ENCODE peak calls at places on chromosomes 3 and 15, in four cellular contexts. One of them, this sample, is unnamed.

GRCh38 chr3:94336076-94336741 is 273.3 kb downstream of the NSUN3 start:
- DNase-seq in dorsolateral prefrontal cortex: no peak
- DNase-seq in GM23338: peak; percentile 83
- DNase-seq in lower leg skin: no peak
- DNase-seq in this sample: peak; percentile 76

GRCh38 chr3:25033407-25034029 is 394.5 kb upstream of the RARB start:
- DNase-seq in lower leg skin: no peak
- DNase-seq in GM23338: peak; percentile 93
- DNase-seq in dorsolateral prefrontal cortex: no peak
- DNase-seq in this sample: no peak

GRCh38 chr3:23537006-23537620 is 268.6 kb upstream of the UBE2E1 start:
- DNase-seq in lower leg skin: no peak
- DNase-seq in GM23338: peak; percentile 58
- DNase-seq in dorsolateral prefrontal cortex: no peak
- DNase-seq in this sample: no peak

GRCh38 chr15:64162478-64162868 is 349 bp downstream of the PPIB start:
- DNase-seq in lower leg skin: no peak
- DNase-seq in GM23338: no peak
- DNase-seq in dorsolateral prefrontal cortex: no peak
- DNase-seq in this sample: no peak

GRCh38 chr3:105359098-105359762 is 7.5 kb upstream of the ALCAM start:
- DNase-seq in dorsolateral prefrontal cortex: no peak
- DNase-seq in lower leg skin: no peak
- DNase-seq in GM23338: no peak
- DNase-seq in this sample: peak; percentile 79

GRCh38 chr3:42778644-42779043 is 5.6 kb upstream of the CCDC13 start:
- DNase-seq in GM23338: no peak
- DNase-seq in lower leg skin: no peak
- DNase-seq in dorsolateral prefrontal cortex: no peak
- DNase-seq in this sample: peak; percentile 38

GRCh38 chr15:76285241-76285825 is 25.9 kb downstream of the ETFA start:
- DNase-seq in dorsolateral prefrontal cortex: no peak
- DNase-seq in GM23338: peak; percentile 18
- DNase-seq in lower leg skin: no peak
- DNase-seq in this sample: no peak

GRCh38 chr3:21954709-21955108 is 203.7 kb upstream of the ZNF385D start:
- DNase-seq in dorsolateral prefrontal cortex: no peak
- DNase-seq in lower leg skin: no peak
- DNase-seq in GM23338: no peak
- DNase-seq in this sample: peak; percentile 78

GRCh38 chr3:159765860-159766294 is 222.8 kb upstream of the IL12A start:
- DNase-seq in GM23338: no peak
- DNase-seq in lower leg skin: no peak
- DNase-seq in dorsolateral prefrontal cortex: no peak
- DNase-seq in this sample: no peak

GRCh38 chr15:36175781-36176211 is 403.6 kb upstream of the CDIN1 start:
- DNase-seq in lower leg skin: no peak
- DNase-seq in dorsolateral prefrontal cortex: peak; percentile 75
- DNase-seq in GM23338: no peak
- DNase-seq in this sample: no peak

GRCh38 chr3:51024765-51025681 is 350.3 kb downstream of the DOCK3 start:
- DNase-seq in dorsolateral prefrontal cortex: no peak
- DNase-seq in lower leg skin: no peak
- DNase-seq in GM23338: peak; percentile 3
- DNase-seq in this sample: no peak

DNA sequence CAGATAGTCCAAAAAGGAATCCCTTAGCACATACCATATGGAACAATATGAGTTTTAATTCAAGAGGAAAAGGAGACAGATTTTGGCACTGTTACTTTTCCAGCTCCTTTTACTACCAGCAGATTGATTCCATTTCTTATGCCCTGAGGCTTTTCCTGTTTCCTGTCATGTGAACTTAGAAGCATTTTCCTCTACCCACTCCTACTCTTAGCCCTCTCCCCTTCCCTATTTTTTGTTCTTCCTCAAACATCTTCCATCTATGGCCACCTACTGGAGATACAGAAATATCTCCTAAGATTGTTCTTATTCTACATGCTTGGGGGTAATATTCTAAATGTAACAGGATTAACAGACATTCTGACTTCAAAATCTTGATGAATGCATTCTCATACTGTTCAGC is 207.8 kb downstream of the CHST2 start:
- DNase-seq in dorsolateral prefrontal cortex: no peak
- DNase-seq in lower leg skin: no peak
- DNase-seq in GM23338: no peak
- DNase-seq in this sample: no peak
- TF ChIP-seq CTCF in dorsolateral prefrontal cortex: no peak
- TF ChIP-seq CTCF in lower leg skin: no peak
- TF ChIP-seq CTCF in GM23338: no peak
- TF ChIP-seq CTCF in this sample: peak; percentile 21

DNA sequence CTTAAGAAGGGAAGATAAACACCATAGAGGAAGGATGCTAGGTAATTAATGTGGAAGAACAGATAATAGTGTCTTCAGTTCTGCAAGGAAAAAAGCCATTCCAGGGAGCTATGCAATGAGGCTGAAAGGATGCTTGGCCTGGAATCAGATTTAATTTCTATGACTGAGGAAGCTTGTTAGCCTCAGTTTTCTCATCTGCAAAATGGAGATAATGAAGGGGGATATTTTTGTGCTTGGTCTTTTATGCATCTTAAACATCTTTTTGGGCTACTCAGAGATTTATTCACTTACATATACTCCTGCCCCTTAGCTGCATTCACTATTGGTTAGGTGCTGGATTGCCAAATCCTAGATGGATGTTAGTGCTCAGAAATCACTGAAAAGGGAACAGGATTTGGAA is 16.7 kb downstream of the DNAJB11 start:
- DNase-seq in lower leg skin: no peak
- DNase-seq in dorsolateral prefrontal cortex: no peak
- DNase-seq in GM23338: no peak
- DNase-seq in this sample: no peak
- H3K4me3 ChIP-seq in lower leg skin: no peak overlapping the region
- H3K4me3 ChIP-seq in dorsolateral prefrontal cortex: no peak overlapping the region
- H3K4me3 ChIP-seq in GM23338: no peak overlapping the region
- H3K4me3 ChIP-seq in this sample: no peak overlapping the region

GRCh38 chr3:62632510-62633294 is 242.5 kb downstream of the CADPS start:
- DNase-seq in dorsolateral prefrontal cortex: no peak
- DNase-seq in GM23338: peak; percentile 37
- DNase-seq in lower leg skin: no peak
- DNase-seq in this sample: no peak
- TF ChIP-seq CTCF in dorsolateral prefrontal cortex: no peak
- TF ChIP-seq CTCF in GM23338: peak; percentile 59
- TF ChIP-seq CTCF in lower leg skin: no peak
- TF ChIP-seq CTCF in this sample: no peak

DNA sequence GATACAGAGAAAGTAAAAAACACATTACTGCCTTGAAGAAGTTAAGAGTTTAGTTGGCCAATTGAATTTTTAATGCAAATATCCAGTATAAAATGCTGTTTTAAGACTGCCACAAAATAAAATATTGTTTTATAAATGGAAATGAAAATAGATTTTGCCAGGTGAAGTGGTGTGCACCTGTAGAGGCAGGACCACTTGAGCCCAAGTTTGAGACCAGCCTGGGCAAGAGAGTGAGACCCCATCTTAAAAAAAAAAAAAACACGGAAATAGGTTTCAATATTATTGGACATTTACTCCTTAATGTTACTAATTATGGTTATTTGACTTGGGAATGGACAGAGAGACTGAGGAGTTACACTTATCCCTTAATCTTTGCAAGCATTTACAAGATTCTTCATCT is 1.9 kb downstream of the PIGB start:
- DNase-seq in GM23338: no peak
- DNase-seq in dorsolateral prefrontal cortex: no peak
- DNase-seq in lower leg skin: no peak
- DNase-seq in this sample: no peak
- H3K4me3 ChIP-seq in GM23338: no peak overlapping the region
- H3K4me3 ChIP-seq in dorsolateral prefrontal cortex: no peak overlapping the region
- H3K4me3 ChIP-seq in lower leg skin: no peak overlapping the region
- H3K4me3 ChIP-seq in this sample: no peak overlapping the region

GRCh38 chr3:155934215-155934614 is 63.8 kb downstream of the GMPS start:
- DNase-seq in lower leg skin: no peak
- DNase-seq in GM23338: no peak
- DNase-seq in dorsolateral prefrontal cortex: no peak
- DNase-seq in this sample: no peak
- TF ChIP-seq CTCF in lower leg skin: no peak
- TF ChIP-seq CTCF in GM23338: no peak
- TF ChIP-seq CTCF in dorsolateral prefrontal cortex: peak; percentile 29
- TF ChIP-seq CTCF in this sample: no peak

DNA sequence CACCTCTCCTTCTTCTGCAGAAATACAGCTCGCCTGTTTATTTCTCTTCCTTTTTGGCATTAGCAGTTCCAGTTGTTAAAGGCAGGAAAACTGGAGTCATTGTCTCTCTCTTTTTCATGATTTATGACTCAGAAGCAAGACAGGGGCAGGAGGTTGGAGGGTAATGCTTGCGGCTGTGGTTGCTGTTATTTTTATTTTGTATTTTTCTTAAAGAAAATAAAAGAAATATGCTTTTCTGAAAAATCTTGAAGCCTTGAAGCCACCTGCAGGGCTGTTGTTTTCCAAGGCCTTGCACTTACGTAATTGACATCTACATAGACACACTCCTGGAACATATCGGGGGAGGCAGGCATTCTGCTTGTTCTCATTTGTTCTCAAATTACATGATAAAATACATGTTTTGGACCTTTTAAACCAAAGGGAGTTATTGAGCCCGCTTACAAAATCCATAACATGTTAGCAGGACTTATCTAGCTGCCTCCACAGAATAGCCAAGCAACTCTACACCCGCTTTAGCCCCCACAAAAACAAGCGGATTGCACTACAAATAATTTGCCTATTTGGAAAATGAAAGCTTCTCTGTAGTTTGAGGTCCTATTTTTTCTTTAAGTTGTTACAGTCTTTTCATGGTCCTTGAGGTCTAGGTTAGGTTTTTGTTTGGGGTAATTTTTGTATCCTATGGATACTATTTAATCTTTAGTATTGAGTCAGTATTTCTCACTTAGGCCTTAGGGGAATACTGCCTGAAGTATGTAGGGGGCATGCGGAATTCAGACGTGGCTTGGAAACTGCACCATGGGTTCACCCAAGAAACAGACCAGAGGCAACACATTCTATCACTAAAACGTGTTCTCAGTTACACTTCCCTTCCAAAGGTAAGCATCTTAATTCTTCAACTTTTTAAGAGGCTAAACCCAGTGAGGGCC is 1004.5 kb upstream of the NR2F2 start:
- DNase-seq in lower leg skin: no peak
- DNase-seq in dorsolateral prefrontal cortex: no peak
- DNase-seq in GM23338: no peak
- DNase-seq in this sample: peak; percentile 74
- H3K4me3 ChIP-seq in lower leg skin: no peak overlapping the region
- H3K4me3 ChIP-seq in dorsolateral prefrontal cortex: peak overlapping the region; percentile 54
- H3K4me3 ChIP-seq in GM23338: peak overlapping the region; percentile 65
- H3K4me3 ChIP-seq in this sample: peak overlapping the region; percentile 44

DNA sequence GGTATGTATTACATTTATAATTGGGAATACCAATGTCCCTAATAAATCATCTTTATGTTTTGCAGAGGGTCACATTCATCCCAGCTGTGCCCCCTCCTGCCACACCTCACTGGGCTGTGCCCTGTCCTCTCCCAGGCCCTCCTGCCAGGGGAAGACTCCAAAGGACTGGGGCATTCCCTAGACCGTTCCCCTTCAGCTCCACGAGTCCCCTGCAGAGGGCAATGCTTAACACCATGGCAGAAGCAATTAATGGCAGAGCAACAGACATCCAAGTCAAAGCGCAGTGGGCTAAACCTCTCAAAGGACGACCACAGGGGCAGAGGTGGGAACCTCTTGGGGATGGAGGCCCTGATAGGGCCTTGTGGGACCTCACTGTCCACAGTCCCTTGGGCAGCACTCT is 71.3 kb upstream of the SEC13 start:
- DNase-seq in dorsolateral prefrontal cortex: no peak
- DNase-seq in lower leg skin: no peak
- DNase-seq in GM23338: peak; percentile 28
- DNase-seq in this sample: no peak
- TF ChIP-seq CTCF in dorsolateral prefrontal cortex: no peak
- TF ChIP-seq CTCF in lower leg skin: no peak
- TF ChIP-seq CTCF in GM23338: peak; percentile 40
- TF ChIP-seq CTCF in this sample: peak; percentile 23

This sample was measured in astrocyte of the spinal cord.